ENCODE peak calls at places on chromosomes 16 and 17, in four cellular contexts. L is Panc1, R is upper lobe of left lung, S is SK-N-SH. Q is an unnamed sample.

GRCh38 chr16:67184453-67185002 is 765 bp upstream of the MATCAP1 start:
- DNase-seq in L (no peak), R (peak), S (peak), Q (no peak)

GRCh38 chr17:68509151-68510057 is 2.8 kb upstream of the PRKAR1A start:
- DNase-seq in L (no peak), R (peak), S (no peak), Q (peak)

GRCh38 chr17:80034977-80035686 is 540 bp downstream of the TBC1D16 start:
- DNase-seq in L (no peak), R (peak), S (no peak), Q (no peak)

GRCh38 chr17:77666881-77667395 is 291.6 kb upstream of the TNRC6C start:
- DNase-seq in L (no peak), R (no peak), S (no peak), Q (peak)

GRCh38 chr17:42879596-42879985 is 21.0 kb upstream of the G6PC1 start:
- DNase-seq in L (no peak), R (no peak), S (no peak), Q (no peak)

GRCh38 chr17:80981062-80981902 is 10.4 kb upstream of the CHMP6 start:
- DNase-seq in L (no peak), R (no peak), S (peak), Q (no peak)

GRCh38 chr16:23388786-23389185 is 64.2 kb downstream of the COG7 start:
- DNase-seq in L (no peak), R (no peak), S (no peak), Q (peak)

GRCh38 chr17:62135742-62136141 is 70.7 kb upstream of the MED13 start:
- DNase-seq in L (no peak), R (no peak), S (no peak), Q (no peak)

GRCh38 chr17:50672831-50673551 is 34.7 kb downstream of the ANKRD40 start:
- DNase-seq in L (no peak), R (no peak), S (no peak), Q (peak)

GRCh38 chr17:81412490-81413093 is 17.3 kb downstream of the BAHCC1 start:
- DNase-seq in L (no peak), R (no peak), S (no peak), Q (peak)

GRCh38 chr17:14048169-14048568 is 21.1 kb upstream of the COX10 start:
- DNase-seq in L (no peak), R (no peak), S (peak), Q (no peak)

GRCh38 chr16:1093284-1094123 is 2.5 kb downstream of the C1QTNF8 start:
- DNase-seq in L (no peak), R (no peak), S (peak), Q (no peak)

GRCh38 chr17:77445030-77445907 is 304.5 kb downstream of the SEC14L1 start:
- DNase-seq in L (no peak), R (peak), S (no peak), Q (peak)

GRCh38 chr16:68228652-68229051 is 7.3 kb downstream of the ESRP2 start:
- DNase-seq in L (no peak), R (no peak), S (no peak), Q (no peak)
- TF ChIP-seq POLR2AphosphoS5 in L (no peak), R (no peak), S (no peak), Q (no peak)

GRCh38 chr17:2797226-2797625 is 988 bp downstream of the RAP1GAP2 start:
- DNase-seq in L (no peak), R (no peak), S (peak), Q (no peak)
- H3K4me3 ChIP-seq in L (no peak), R (peak), S (no peak), Q (no peak)

DNA sequence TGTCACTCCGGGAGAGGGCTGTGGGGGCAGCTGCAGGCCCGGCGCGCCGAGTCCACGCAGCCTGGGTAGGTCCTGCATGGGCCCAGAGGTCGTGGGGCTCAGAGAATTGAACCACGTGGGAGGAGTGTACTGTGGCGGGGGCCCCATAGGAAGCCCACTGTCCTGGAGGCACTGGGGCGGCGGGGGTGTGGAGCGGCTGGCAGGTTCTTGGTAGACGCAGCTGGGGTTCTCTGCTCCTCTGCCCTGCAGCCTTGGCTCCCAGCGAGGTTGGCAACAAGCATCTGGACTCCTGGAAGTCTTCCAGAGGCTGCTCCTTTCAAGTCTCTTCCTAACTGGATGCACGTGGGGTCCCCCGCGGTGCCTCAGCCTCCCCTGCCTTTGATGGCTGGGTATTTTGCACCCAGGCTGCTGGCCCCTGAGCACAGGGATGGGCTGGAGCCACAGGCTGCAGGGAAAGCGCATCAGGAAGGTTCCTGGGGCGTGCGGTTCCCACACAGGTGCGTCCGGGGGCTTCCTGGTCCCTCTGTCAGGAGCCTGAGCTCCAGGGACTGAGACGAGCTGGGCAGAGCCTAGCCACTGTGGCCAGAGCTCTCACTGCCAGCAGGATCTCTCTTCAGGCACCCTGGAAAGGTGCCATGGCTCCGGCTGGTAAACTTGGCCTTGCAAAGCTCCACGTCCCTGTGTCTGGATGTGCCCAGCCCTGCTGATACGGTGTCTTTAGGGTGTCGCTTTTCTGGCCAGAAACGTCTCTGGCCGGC is 9.3 kb downstream of the KCTD5 start:
- DNase-seq in L (no peak), R (no peak), S (peak), Q (no peak)
- H3K27ac ChIP-seq in L (no peak), R (no peak), S (no peak), Q (peak)

DNA sequence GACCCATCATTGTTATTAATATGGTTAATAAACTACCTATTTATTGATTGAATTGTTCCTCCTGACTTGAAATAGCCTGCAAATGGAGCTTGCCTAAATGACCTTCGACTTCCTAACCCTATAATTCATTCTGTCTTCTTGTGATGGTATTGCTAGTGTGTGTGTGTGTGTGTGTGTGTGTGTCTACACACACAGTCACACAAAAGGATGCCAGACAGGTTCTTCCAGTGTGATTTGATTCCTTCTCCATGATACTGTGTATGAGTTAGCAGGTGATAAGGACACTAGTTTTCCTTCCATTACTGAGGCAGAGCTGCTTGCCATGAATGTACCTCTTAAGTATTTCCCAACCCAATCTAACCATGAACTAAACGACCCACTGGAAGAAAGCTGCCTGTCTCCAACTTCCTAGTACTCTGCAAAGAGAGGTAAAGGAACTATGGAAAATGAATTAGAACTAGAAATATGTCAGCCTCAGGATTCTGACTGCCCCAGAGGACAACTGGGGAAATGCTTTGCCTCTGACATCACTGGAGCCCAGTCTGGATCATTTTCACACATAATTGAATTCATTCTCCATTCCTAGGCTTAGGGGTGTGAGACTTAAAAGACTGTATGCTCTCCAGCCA is 3.5 kb upstream of the CDC6 start:
- DNase-seq in L (no peak), R (no peak), S (no peak), Q (no peak)
- TF ChIP-seq POLR2AphosphoS5 in L (no peak), R (no peak), S (no peak), Q (no peak)

GRCh38 chr16:5381481-5381880 is 283.9 kb upstream of the EEF2KMT start:
- DNase-seq in L (no peak), R (no peak), S (no peak), Q (no peak)

GRCh38 chr16:5374184-5374583 is 276.6 kb upstream of the EEF2KMT start:
- DNase-seq in L (no peak), R (no peak), S (no peak), Q (no peak)

GRCh38 chr16:5378531-5378930 is 280.9 kb upstream of the EEF2KMT start:
- DNase-seq in L (no peak), R (no peak), S (no peak), Q (no peak)

GRCh38 chr16:5379948-5380347 is 282.4 kb upstream of the EEF2KMT start:
- DNase-seq in L (no peak), R (no peak), S (no peak), Q (no peak)

GRCh38 chr16:5377280-5377898 is 279.8 kb upstream of the EEF2KMT start:
- DNase-seq in L (no peak), R (no peak), S (no peak), Q (no peak)
- H3K4me3 ChIP-seq in L (no peak), R (no peak), S (no peak), Q (no peak)

GRCh38 chr16:72910875-72911274 is 137.1 kb downstream of the ZFHX3 start:
- DNase-seq in L (no peak), R (no peak), S (no peak), Q (no peak)

GRCh38 chr16:72913551-72913950 is 134.4 kb downstream of the ZFHX3 start:
- DNase-seq in L (no peak), R (no peak), S (no peak), Q (no peak)

GRCh38 chr16:72909196-72909595 is 138.7 kb downstream of the ZFHX3 start:
- DNase-seq in L (no peak), R (no peak), S (no peak), Q (no peak)

GRCh38 chr16:72908362-72908838 is 139.5 kb downstream of the ZFHX3 start:
- DNase-seq in L (no peak), R (no peak), S (no peak), Q (no peak)

DNA sequence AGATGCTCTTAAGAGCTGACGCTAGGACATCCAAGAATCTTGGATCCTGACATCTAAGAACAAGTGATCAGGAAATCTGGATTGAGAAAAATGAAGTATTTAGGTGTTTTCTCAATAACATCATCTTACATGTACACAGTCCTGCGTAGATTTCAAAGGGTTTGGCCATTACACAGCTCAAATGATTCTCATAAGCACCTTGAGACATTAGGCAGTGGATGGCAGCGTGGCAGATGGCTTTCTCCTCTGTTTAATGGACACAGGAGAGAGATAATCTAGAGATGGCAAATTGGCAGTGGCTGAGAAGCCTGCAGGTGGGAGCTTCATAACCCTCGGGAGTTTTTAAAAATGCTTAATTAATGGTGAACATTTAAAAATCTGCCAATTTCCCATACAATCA is 137.6 kb downstream of the ZFHX3 start:
- DNase-seq in L (no peak), R (no peak), S (no peak), Q (no peak)
- H3K27ac ChIP-seq in L (no peak), R (no peak), S (no peak), Q (no peak)

DNA sequence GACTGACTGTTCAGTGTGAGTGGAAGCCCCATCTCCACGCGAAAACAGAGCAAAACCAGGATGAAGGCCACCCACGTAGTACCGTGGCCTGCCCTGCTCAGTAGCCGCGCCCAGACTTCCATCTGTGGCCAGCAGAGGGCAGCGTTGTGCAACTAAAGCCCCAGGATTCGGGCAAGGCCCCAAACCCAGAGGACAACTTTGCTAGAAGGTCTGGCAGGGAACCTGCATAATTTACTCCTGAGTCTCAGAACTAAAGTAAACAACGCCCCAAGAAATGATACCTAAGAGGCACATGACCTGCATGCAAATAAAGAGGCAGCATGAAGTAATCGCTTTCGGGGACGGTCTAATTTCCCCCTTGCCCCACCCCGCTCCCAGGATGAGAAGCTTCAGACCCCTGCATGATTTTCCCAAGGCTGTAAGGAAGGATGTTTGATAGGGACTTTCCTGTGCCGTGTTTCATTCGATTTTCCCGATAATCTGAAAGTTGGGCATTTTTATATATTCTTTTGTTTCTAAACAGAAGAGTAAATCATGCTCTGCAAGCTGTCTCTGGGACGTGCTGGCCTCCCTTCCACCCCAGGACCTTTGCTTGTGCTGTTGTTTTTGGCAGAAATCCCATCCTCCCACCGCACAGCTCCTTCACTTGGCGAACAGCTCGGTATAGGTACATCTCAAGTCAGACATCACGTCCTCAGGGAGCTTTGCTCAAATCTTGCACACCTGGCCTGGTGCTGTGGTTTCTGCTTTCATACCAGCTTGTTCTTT is 18.6 kb downstream of the HSBP1 start:
- DNase-seq in L (peak), R (peak), S (peak), Q (peak)
- TF ChIP-seq POLR2AphosphoS5 in L (no peak), R (peak), S (no peak), Q (peak)

GRCh38 chr17:63282455-63282854 is 163.7 kb downstream of the CYB561 start:
- DNase-seq in L (no peak), R (no peak), S (no peak), Q (no peak)
- H3K4me3 ChIP-seq in L (no peak), R (no peak), S (no peak), Q (no peak)

GRCh38 chr17:28570716-28571254 is 539 bp downstream of the PIGS start:
- DNase-seq in L (no peak), R (peak), S (peak), Q (peak)

GRCh38 chr17:28571255-28572122 is at the start of gene PIGS:
- DNase-seq in L (peak), R (peak), S (peak), Q (peak)

GRCh38 chr17:28573521-28573920 is 2.2 kb upstream of the PIGS start:
- DNase-seq in L (no peak), R (no peak), S (no peak), Q (no peak)

GRCh38 chr17:28573966-28574480 is 2.7 kb downstream of the ALDOC start:
- DNase-seq in L (no peak), R (no peak), S (no peak), Q (no peak)

GRCh38 chr17:28572294-28573099 is 1.2 kb upstream of the PIGS start:
- DNase-seq in L (no peak), R (no peak), S (no peak), Q (no peak)
- H3K27ac ChIP-seq in L (peak), R (no peak), S (no peak), Q (peak)

Q was measured in sigmoid colon.